ENCODE peak calls at places on chromosome 14, in six cellular contexts. K, Z, P, Q, U and T are unnamed samples.

GRCh38 chr14:71319646-71320045 is 412.4 kb downstream of the PCNX1 start:
- DNase-seq in Q (peak), U (peak), K (no peak), P (no peak), Z (no peak), T (no peak)

GRCh38 chr14:56131004-56131864 is 13.0 kb downstream of the PELI2 start:
- DNase-seq in K (no peak), P (no peak), Q (no peak), Z (no peak), U (peak), T (peak)

GRCh38 chr14:72792051-72792788 is 101.7 kb downstream of the DPF3 start:
- DNase-seq in P (no peak), U (no peak), Z (peak), Q (no peak), K (no peak), T (no peak)

GRCh38 chr14:104179564-104180129 is 41.3 kb downstream of the KIF26A start:
- DNase-seq in P (no peak), Q (no peak), Z (no peak), K (no peak), U (no peak), T (no peak)

GRCh38 chr14:31357279-31357678 is 63.1 kb downstream of the HEATR5A start:
- DNase-seq in Q (no peak), P (no peak), K (no peak), U (no peak), Z (no peak), T (no peak)

GRCh38 chr14:77830692-77831091 is 30.8 kb downstream of the ADCK1 start:
- DNase-seq in K (no peak), P (no peak), U (no peak), Z (no peak), Q (no peak), T (no peak)

GRCh38 chr14:33848706-33849454 is 102.0 kb downstream of the EGLN3 start:
- DNase-seq in K (no peak), U (peak), P (no peak), Z (peak), Q (peak), T (peak)

GRCh38 chr14:24817638-24818053 is 183.7 kb upstream of the GZMB start:
- DNase-seq in Q (no peak), Z (no peak), K (no peak), P (no peak), U (peak), T (no peak)

GRCh38 chr14:100893760-100894159 is 9.8 kb downstream of the RTL1 start:
- DNase-seq in K (no peak), Q (no peak), P (no peak), Z (peak), U (no peak), T (no peak)